ENCODE peak calls at places on chromosome 12, in five cellular contexts. One of them, this sample, is unnamed.

GRCh38 chr12:66600805-66601392 is 78.0 kb downstream of the GRIP1 start:
- DNase-seq in activated naive CD8-positive, alpha-beta T cell treated with anti-CD3 and anti-CD28 coated beads, Interleukin-2, amount 50 U/mL, for 24 hours: no peak
- DNase-seq in fibroblast of the conjunctiva: no peak
- DNase-seq in NCI-H1105: peak
- DNase-seq in ELR: no peak
- DNase-seq in this sample: no peak

GRCh38 chr12:28489256-28489655 is 299.0 kb downstream of the CCDC91 start:
- DNase-seq in activated naive CD8-positive, alpha-beta T cell treated with anti-CD3 and anti-CD28 coated beads, Interleukin-2, amount 50 U/mL, for 24 hours: no peak
- DNase-seq in fibroblast of the conjunctiva: no peak
- DNase-seq in NCI-H1105: no peak
- DNase-seq in ELR: peak
- DNase-seq in this sample: no peak

GRCh38 chr12:54037360-54038259 is 4.8 kb downstream of the HOXC5 start:
- DNase-seq in activated naive CD8-positive, alpha-beta T cell treated with anti-CD3 and anti-CD28 coated beads, Interleukin-2, amount 50 U/mL, for 24 hours: no peak
- DNase-seq in fibroblast of the conjunctiva: no peak
- DNase-seq in NCI-H1105: no peak
- DNase-seq in ELR: no peak
- DNase-seq in this sample: no peak

GRCh38 chr12:113092478-113093408 is 36.2 kb downstream of the DTX1 start:
- DNase-seq in activated naive CD8-positive, alpha-beta T cell treated with anti-CD3 and anti-CD28 coated beads, Interleukin-2, amount 50 U/mL, for 24 hours: no peak
- DNase-seq in fibroblast of the conjunctiva: no peak
- DNase-seq in NCI-H1105: no peak
- DNase-seq in ELR: no peak
- DNase-seq in this sample: peak

GRCh38 chr12:53091756-53092155 is 5.7 kb upstream of the IGFBP6 start:
- DNase-seq in activated naive CD8-positive, alpha-beta T cell treated with anti-CD3 and anti-CD28 coated beads, Interleukin-2, amount 50 U/mL, for 24 hours: no peak
- DNase-seq in fibroblast of the conjunctiva: no peak
- DNase-seq in NCI-H1105: no peak
- DNase-seq in ELR: no peak
- DNase-seq in this sample: no peak

GRCh38 chr12:113230315-113231274 is 9.3 kb downstream of the TPCN1 start:
- DNase-seq in activated naive CD8-positive, alpha-beta T cell treated with anti-CD3 and anti-CD28 coated beads, Interleukin-2, amount 50 U/mL, for 24 hours: no peak
- DNase-seq in fibroblast of the conjunctiva: no peak
- DNase-seq in NCI-H1105: no peak
- DNase-seq in ELR: no peak
- DNase-seq in this sample: no peak

GRCh38 chr12:121804417-121805111 is 755 bp downstream of the SETD1B start:
- DNase-seq in activated naive CD8-positive, alpha-beta T cell treated with anti-CD3 and anti-CD28 coated beads, Interleukin-2, amount 50 U/mL, for 24 hours: peak
- DNase-seq in fibroblast of the conjunctiva: no peak
- DNase-seq in NCI-H1105: no peak
- DNase-seq in ELR: peak
- DNase-seq in this sample: peak

GRCh38 chr12:122250047-122250446 is 16.2 kb downstream of the VPS33A start:
- DNase-seq in activated naive CD8-positive, alpha-beta T cell treated with anti-CD3 and anti-CD28 coated beads, Interleukin-2, amount 50 U/mL, for 24 hours: no peak
- DNase-seq in fibroblast of the conjunctiva: no peak
- DNase-seq in NCI-H1105: no peak
- DNase-seq in ELR: no peak
- DNase-seq in this sample: no peak

GRCh38 chr12:75900781-75901254 is 130.8 kb downstream of the PHLDA1 start:
- DNase-seq in activated naive CD8-positive, alpha-beta T cell treated with anti-CD3 and anti-CD28 coated beads, Interleukin-2, amount 50 U/mL, for 24 hours: no peak
- DNase-seq in fibroblast of the conjunctiva: no peak
- DNase-seq in NCI-H1105: no peak
- DNase-seq in ELR: no peak
- DNase-seq in this sample: no peak

GRCh38 chr12:754238-754816 is 1.9 kb downstream of the WNK1 start:
- DNase-seq in activated naive CD8-positive, alpha-beta T cell treated with anti-CD3 and anti-CD28 coated beads, Interleukin-2, amount 50 U/mL, for 24 hours: no peak
- DNase-seq in fibroblast of the conjunctiva: no peak
- DNase-seq in NCI-H1105: no peak
- DNase-seq in ELR: peak
- DNase-seq in this sample: no peak

GRCh38 chr12:46380881-46381280 is 8.3 kb upstream of the SLC38A2 start:
- DNase-seq in activated naive CD8-positive, alpha-beta T cell treated with anti-CD3 and anti-CD28 coated beads, Interleukin-2, amount 50 U/mL, for 24 hours: no peak
- DNase-seq in fibroblast of the conjunctiva: no peak
- DNase-seq in NCI-H1105: no peak
- DNase-seq in ELR: no peak
- DNase-seq in this sample: no peak

GRCh38 chr12:79001404-79001803 is 136.8 kb downstream of the SYT1 start:
- DNase-seq in activated naive CD8-positive, alpha-beta T cell treated with anti-CD3 and anti-CD28 coated beads, Interleukin-2, amount 50 U/mL, for 24 hours: no peak
- DNase-seq in fibroblast of the conjunctiva: no peak
- DNase-seq in NCI-H1105: peak
- DNase-seq in ELR: no peak
- DNase-seq in this sample: no peak

GRCh38 chr12:121800694-121801600 is 2.9 kb upstream of the SETD1B start:
- DNase-seq in activated naive CD8-positive, alpha-beta T cell treated with anti-CD3 and anti-CD28 coated beads, Interleukin-2, amount 50 U/mL, for 24 hours: peak
- DNase-seq in fibroblast of the conjunctiva: no peak
- DNase-seq in NCI-H1105: peak
- DNase-seq in ELR: peak
- DNase-seq in this sample: no peak

GRCh38 chr12:2643736-2644135 is 151.0 kb upstream of the FKBP4 start:
- DNase-seq in activated naive CD8-positive, alpha-beta T cell treated with anti-CD3 and anti-CD28 coated beads, Interleukin-2, amount 50 U/mL, for 24 hours: no peak
- DNase-seq in fibroblast of the conjunctiva: no peak
- DNase-seq in NCI-H1105: no peak
- DNase-seq in ELR: no peak
- DNase-seq in this sample: no peak

GRCh38 chr12:109467978-109468676 is 9.0 kb downstream of the KCTD10 start:
- DNase-seq in activated naive CD8-positive, alpha-beta T cell treated with anti-CD3 and anti-CD28 coated beads, Interleukin-2, amount 50 U/mL, for 24 hours: no peak
- DNase-seq in fibroblast of the conjunctiva: no peak
- DNase-seq in NCI-H1105: no peak
- DNase-seq in ELR: no peak
- DNase-seq in this sample: no peak

GRCh38 chr12:503111-503761 is 43.5 kb downstream of the B4GALNT3 start:
- DNase-seq in activated naive CD8-positive, alpha-beta T cell treated with anti-CD3 and anti-CD28 coated beads, Interleukin-2, amount 50 U/mL, for 24 hours: no peak
- DNase-seq in fibroblast of the conjunctiva: no peak
- DNase-seq in NCI-H1105: no peak
- DNase-seq in ELR: peak
- DNase-seq in this sample: no peak

GRCh38 chr12:109697877-109698468 is 15.7 kb upstream of the FAM222A start:
- DNase-seq in activated naive CD8-positive, alpha-beta T cell treated with anti-CD3 and anti-CD28 coated beads, Interleukin-2, amount 50 U/mL, for 24 hours: no peak
- DNase-seq in fibroblast of the conjunctiva: no peak
- DNase-seq in NCI-H1105: no peak
- DNase-seq in ELR: no peak
- DNase-seq in this sample: no peak

GRCh38 chr12:49582840-49583239 is 14.9 kb upstream of the MCRS1 start:
- DNase-seq in activated naive CD8-positive, alpha-beta T cell treated with anti-CD3 and anti-CD28 coated beads, Interleukin-2, amount 50 U/mL, for 24 hours: no peak
- DNase-seq in fibroblast of the conjunctiva: no peak
- DNase-seq in NCI-H1105: no peak
- DNase-seq in ELR: no peak
- DNase-seq in this sample: no peak

GRCh38 chr12:15979096-15980091 is 68.3 kb downstream of the DERA start:
- DNase-seq in activated naive CD8-positive, alpha-beta T cell treated with anti-CD3 and anti-CD28 coated beads, Interleukin-2, amount 50 U/mL, for 24 hours: no peak
- DNase-seq in fibroblast of the conjunctiva: peak
- DNase-seq in NCI-H1105: no peak
- DNase-seq in ELR: peak
- DNase-seq in this sample: peak

GRCh38 chr12:54163147-54163546 is 25.6 kb downstream of the SMUG1 start:
- DNase-seq in activated naive CD8-positive, alpha-beta T cell treated with anti-CD3 and anti-CD28 coated beads, Interleukin-2, amount 50 U/mL, for 24 hours: no peak
- DNase-seq in fibroblast of the conjunctiva: no peak
- DNase-seq in NCI-H1105: no peak
- DNase-seq in ELR: no peak
- DNase-seq in this sample: no peak

GRCh38 chr12:18141583-18141982 is 51.6 kb upstream of the RERGL start:
- DNase-seq in activated naive CD8-positive, alpha-beta T cell treated with anti-CD3 and anti-CD28 coated beads, Interleukin-2, amount 50 U/mL, for 24 hours: no peak
- DNase-seq in fibroblast of the conjunctiva: peak
- DNase-seq in NCI-H1105: peak
- DNase-seq in ELR: peak
- DNase-seq in this sample: no peak

GRCh38 chr12:2937500-2937899 is 21.7 kb upstream of the TEAD4 start:
- DNase-seq in activated naive CD8-positive, alpha-beta T cell treated with anti-CD3 and anti-CD28 coated beads, Interleukin-2, amount 50 U/mL, for 24 hours: no peak
- DNase-seq in fibroblast of the conjunctiva: no peak
- DNase-seq in NCI-H1105: no peak
- DNase-seq in ELR: no peak
- DNase-seq in this sample: no peak

GRCh38 chr12:113384778-113385177 is 18.9 kb downstream of the SDS start:
- DNase-seq in activated naive CD8-positive, alpha-beta T cell treated with anti-CD3 and anti-CD28 coated beads, Interleukin-2, amount 50 U/mL, for 24 hours: no peak
- DNase-seq in fibroblast of the conjunctiva: no peak
- DNase-seq in NCI-H1105: no peak
- DNase-seq in ELR: no peak
- DNase-seq in this sample: peak

GRCh38 chr12:109770861-109771670 is 57.4 kb downstream of the FAM222A start:
- DNase-seq in activated naive CD8-positive, alpha-beta T cell treated with anti-CD3 and anti-CD28 coated beads, Interleukin-2, amount 50 U/mL, for 24 hours: no peak
- DNase-seq in fibroblast of the conjunctiva: no peak
- DNase-seq in NCI-H1105: no peak
- DNase-seq in ELR: no peak
- DNase-seq in this sample: no peak

GRCh38 chr12:31574803-31575573 is 15.9 kb downstream of the DENND5B start:
- DNase-seq in activated naive CD8-positive, alpha-beta T cell treated with anti-CD3 and anti-CD28 coated beads, Interleukin-2, amount 50 U/mL, for 24 hours: no peak
- DNase-seq in fibroblast of the conjunctiva: no peak
- DNase-seq in NCI-H1105: no peak
- DNase-seq in ELR: peak
- DNase-seq in this sample: no peak

GRCh38 chr12:65152586-65152985 is 16.8 kb upstream of the LEMD3 start:
- DNase-seq in activated naive CD8-positive, alpha-beta T cell treated with anti-CD3 and anti-CD28 coated beads, Interleukin-2, amount 50 U/mL, for 24 hours: no peak
- DNase-seq in fibroblast of the conjunctiva: no peak
- DNase-seq in NCI-H1105: no peak
- DNase-seq in ELR: no peak
- DNase-seq in this sample: no peak

GRCh38 chr12:88643685-88644084 is 63.4 kb upstream of the KITLG start:
- DNase-seq in activated naive CD8-positive, alpha-beta T cell treated with anti-CD3 and anti-CD28 coated beads, Interleukin-2, amount 50 U/mL, for 24 hours: no peak
- DNase-seq in fibroblast of the conjunctiva: peak
- DNase-seq in NCI-H1105: no peak
- DNase-seq in ELR: no peak
- DNase-seq in this sample: no peak

GRCh38 chr12:23640754-23641153 is 308.7 kb downstream of the SOX5 start:
- DNase-seq in activated naive CD8-positive, alpha-beta T cell treated with anti-CD3 and anti-CD28 coated beads, Interleukin-2, amount 50 U/mL, for 24 hours: no peak
- DNase-seq in fibroblast of the conjunctiva: no peak
- DNase-seq in NCI-H1105: peak
- DNase-seq in ELR: no peak
- DNase-seq in this sample: no peak

GRCh38 chr12:66403746-66404145 is 101.5 kb downstream of the HELB start:
- DNase-seq in activated naive CD8-positive, alpha-beta T cell treated with anti-CD3 and anti-CD28 coated beads, Interleukin-2, amount 50 U/mL, for 24 hours: no peak
- DNase-seq in fibroblast of the conjunctiva: no peak
- DNase-seq in NCI-H1105: peak
- DNase-seq in ELR: no peak
- DNase-seq in this sample: no peak

GRCh38 chr12:30019386-30020140 is 235.8 kb upstream of the TMTC1 start:
- DNase-seq in activated naive CD8-positive, alpha-beta T cell treated with anti-CD3 and anti-CD28 coated beads, Interleukin-2, amount 50 U/mL, for 24 hours: no peak
- DNase-seq in fibroblast of the conjunctiva: no peak
- DNase-seq in NCI-H1105: peak
- DNase-seq in ELR: no peak
- DNase-seq in this sample: no peak

GRCh38 chr12:88946377-88946997 is 366.2 kb upstream of the KITLG start:
- DNase-seq in activated naive CD8-positive, alpha-beta T cell treated with anti-CD3 and anti-CD28 coated beads, Interleukin-2, amount 50 U/mL, for 24 hours: no peak
- DNase-seq in fibroblast of the conjunctiva: peak
- DNase-seq in NCI-H1105: no peak
- DNase-seq in ELR: peak
- DNase-seq in this sample: no peak

GRCh38 chr12:76757694-76758093 is 6.2 kb upstream of the ZDHHC17 start:
- DNase-seq in activated naive CD8-positive, alpha-beta T cell treated with anti-CD3 and anti-CD28 coated beads, Interleukin-2, amount 50 U/mL, for 24 hours: no peak
- DNase-seq in fibroblast of the conjunctiva: no peak
- DNase-seq in NCI-H1105: no peak
- DNase-seq in ELR: peak
- DNase-seq in this sample: no peak

GRCh38 chr12:93127582-93128331 is 198.7 kb upstream of the EEA1 start:
- DNase-seq in activated naive CD8-positive, alpha-beta T cell treated with anti-CD3 and anti-CD28 coated beads, Interleukin-2, amount 50 U/mL, for 24 hours: no peak
- DNase-seq in fibroblast of the conjunctiva: peak
- DNase-seq in NCI-H1105: peak
- DNase-seq in ELR: peak
- DNase-seq in this sample: no peak

This sample was measured in GM13976.